ENCODE peak calls at places on chromosomes 16 and 17, in four cellular contexts. H is MM.1S, N is GM23248, J is HCT116. S is an unnamed sample.

GRCh38 chr17:78359216-78359935 is 501 bp downstream of the SOCS3 start:
- DNase-seq in H (no peak), N (peak; percentile 64), J (no peak), S (no peak)

GRCh38 chr17:27532269-27533067 is 76.2 kb downstream of the KSR1 start:
- DNase-seq in J (no peak), N (no peak), H (no peak), S (peak; percentile 78)

GRCh38 chr17:74770498-74771318 is 5.4 kb downstream of the NAT9 start:
- DNase-seq in H (peak; percentile 71), N (peak; percentile 58), J (peak; percentile 41), S (peak; percentile 87)

GRCh38 chr17:7191571-7192270 is 12.6 kb upstream of the ASGR1 start:
- DNase-seq in J (no peak), N (peak; percentile 62), H (peak; percentile 22), S (peak; percentile 66)

GRCh38 chr16:12503201-12503600 is 300.5 kb downstream of the CPPED1 start:
- DNase-seq in H (no peak), N (no peak), J (no peak), S (no peak)

GRCh38 chr16:58500329-58501241 is 642 bp downstream of the NDRG4 start:
- DNase-seq in H (no peak), J (no peak), N (peak; percentile 20), S (peak; percentile 26)

GRCh38 chr17:50144845-50145531 is 5.5 kb downstream of the PPP1R9B start:
- DNase-seq in H (no peak), N (no peak), J (no peak), S (no peak)

GRCh38 chr17:45156242-45156641 is 5.4 kb upstream of the HEXIM2 start:
- DNase-seq in J (no peak), N (no peak), H (no peak), S (no peak)

GRCh38 chr17:34758316-34758715 is 178.9 kb downstream of the TMEM132E start:
- DNase-seq in N (no peak), H (no peak), J (no peak), S (no peak)

GRCh38 chr17:49497147-49498036 is 2.3 kb downstream of the NGFR start:
- DNase-seq in H (no peak), J (no peak), N (peak; percentile 56), S (peak; percentile 54)

GRCh38 chr17:82231562-82232321 is 2.9 kb downstream of the SLC16A3 start:
- DNase-seq in H (no peak), J (no peak), N (peak; percentile 77), S (peak; percentile 88)

GRCh38 chr17:14125518-14126125 is 56.3 kb downstream of the COX10 start:
- DNase-seq in H (no peak), J (no peak), N (no peak), S (no peak)

GRCh38 chr17:6525111-6525510 is 31.2 kb downstream of the PITPNM3 start:
- DNase-seq in N (no peak), H (no peak), J (no peak), S (no peak)

GRCh38 chr16:85168732-85169256 is 56.5 kb upstream of the CIBAR2 start:
- DNase-seq in N (peak; percentile 83), J (no peak), H (no peak), S (peak; percentile 72)

GRCh38 chr17:75124041-75124818 is 7.3 kb downstream of the NT5C start:
- DNase-seq in N (peak; percentile 18), J (peak; percentile 99), H (no peak), S (peak; percentile 91)

GRCh38 chr16:12904041-12904671 is 2.8 kb downstream of the SHISA9 start:
- DNase-seq in N (no peak), J (no peak), H (no peak), S (no peak)

GRCh38 chr17:45096141-45096540 is 35.0 kb downstream of the NMT1 start:
- DNase-seq in H (no peak), J (peak; percentile 13), N (peak; percentile 64), S (peak; percentile 40)

GRCh38 chr17:27819171-27819544 is 18.8 kb upstream of the NOS2 start:
- DNase-seq in H (no peak), N (no peak), J (no peak), S (no peak)

GRCh38 chr16:53372942-53373871 is 61.1 kb upstream of the RBL2 start:
- DNase-seq in J (peak; percentile 35), N (no peak), H (peak; percentile 79), S (no peak)

GRCh38 chr16:228151-228855 is 946 bp downstream of the LUC7L start:
- DNase-seq in H (peak; percentile 41), J (no peak), N (peak; percentile 54), S (peak; percentile 34)

GRCh38 chr17:48555616-48556533 is 11.0 kb upstream of the HOXB2 start:
- DNase-seq in J (no peak), H (no peak), N (peak; percentile 52), S (no peak)

GRCh38 chr17:7573324-7574080 is 5.9 kb upstream of the CD68 start:
- DNase-seq in H (peak; percentile 87), J (no peak), N (peak; percentile 95), S (peak; percentile 94)

GRCh38 chr17:60851181-60851580 is 173.5 kb downstream of the BCAS3 start:
- DNase-seq in J (no peak), H (peak; percentile 22), N (no peak), S (no peak)

GRCh38 chr17:78725448-78726021 is 56.5 kb downstream of the CYTH1 start:
- DNase-seq in N (no peak), J (no peak), H (peak; percentile 83), S (no peak)

GRCh38 chr17:27669850-27670249 is 38.9 kb downstream of the LGALS9 start:
- DNase-seq in N (no peak), J (no peak), H (no peak), S (no peak)

GRCh38 chr16:4316103-4316731 is 350 bp downstream of the GLIS2 start:
- DNase-seq in H (no peak), J (no peak), N (peak; percentile 73), S (peak; percentile 69)
- TF ChIP-seq EZH2phosphoT487 in H (no peak), J (no peak), N (no peak), S (no peak)

GRCh38 chr17:58491510-58492045 is 3.4 kb upstream of the HSF5 start:
- DNase-seq in J (no peak), H (no peak), N (no peak), S (no peak)
- H3K36me3 ChIP-seq in J (peaks cover 46% of the 10 kb centered on the region), H (peaks cover 8% of the 10 kb centered on the region), N (peaks cover 29% of the 10 kb centered on the region), S (no peaks in the 10 kb centered on the region)

DNA sequence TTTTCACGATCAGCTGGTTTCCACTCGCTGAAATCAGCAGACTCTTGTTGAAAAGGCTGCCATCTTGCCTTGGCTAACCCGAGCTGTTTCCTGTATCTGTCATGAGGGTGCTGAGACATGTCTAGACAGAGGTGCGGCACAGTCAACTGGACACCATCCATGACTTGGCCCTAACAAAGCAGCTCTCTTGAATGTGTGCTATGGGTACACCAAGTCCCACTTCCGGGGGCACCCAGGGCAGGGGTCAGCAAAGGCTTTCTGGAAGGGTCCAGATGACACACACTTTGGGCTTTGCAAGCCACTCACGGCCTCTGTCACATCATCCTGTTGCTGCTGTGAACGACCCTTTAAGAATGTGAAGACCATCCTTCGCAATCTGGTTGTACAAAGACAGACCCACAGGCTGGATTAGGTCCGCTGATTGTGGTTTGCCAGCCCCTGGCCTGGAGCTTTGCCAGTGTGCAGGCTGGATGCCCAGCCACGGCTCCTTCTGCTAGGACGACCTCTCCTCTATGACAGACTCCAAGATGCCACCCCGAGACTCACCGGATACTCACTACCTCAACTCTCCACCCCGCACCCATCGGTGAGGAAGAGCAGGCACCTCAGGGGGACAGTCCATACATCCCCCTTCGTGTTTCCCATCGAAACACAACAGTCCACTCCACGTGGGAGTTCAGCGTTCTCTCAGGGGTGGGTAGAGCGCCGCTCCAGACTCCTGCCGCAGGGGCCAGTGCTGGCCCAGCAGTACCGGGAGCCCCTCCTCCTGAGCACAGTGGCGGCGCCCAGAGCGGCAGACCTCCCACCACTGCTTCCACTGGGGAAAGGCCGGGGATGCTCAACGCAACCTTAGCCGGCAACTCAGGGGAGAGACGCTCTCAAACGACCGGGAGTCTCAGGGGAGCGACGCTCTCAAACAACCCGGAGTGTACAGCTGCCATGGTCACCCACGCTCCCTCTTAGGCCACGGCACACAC is 123.5 kb downstream of the ANKRD11 start:
- DNase-seq in J (no peak), N (no peak), H (no peak), S (no peak)
- H3K4me2 ChIP-seq in J (no peak overlapping the region), N (no peak overlapping the region), H (no peak overlapping the region), S (no peak overlapping the region)

GRCh38 chr16:3088450-3088849 is 10.6 kb downstream of the ZSCAN10 start:
- DNase-seq in J (no peak), N (no peak), H (no peak), S (no peak)
- TF ChIP-seq EZH2phosphoT487 in J (no peak), N (no peak), H (no peak), S (no peak)

GRCh38 chr17:67737145-67737544 is 19.4 kb downstream of the NOL11 start:
- DNase-seq in N (no peak), H (no peak), J (no peak), S (no peak)
- H3K36me3 ChIP-seq in N (peaks cover 65% of the 10 kb centered on the region), H (peaks cover 9% of the 10 kb centered on the region), J (peaks cover 73% of the 10 kb centered on the region), S (peaks cover 2% of the 10 kb centered on the region)

DNA sequence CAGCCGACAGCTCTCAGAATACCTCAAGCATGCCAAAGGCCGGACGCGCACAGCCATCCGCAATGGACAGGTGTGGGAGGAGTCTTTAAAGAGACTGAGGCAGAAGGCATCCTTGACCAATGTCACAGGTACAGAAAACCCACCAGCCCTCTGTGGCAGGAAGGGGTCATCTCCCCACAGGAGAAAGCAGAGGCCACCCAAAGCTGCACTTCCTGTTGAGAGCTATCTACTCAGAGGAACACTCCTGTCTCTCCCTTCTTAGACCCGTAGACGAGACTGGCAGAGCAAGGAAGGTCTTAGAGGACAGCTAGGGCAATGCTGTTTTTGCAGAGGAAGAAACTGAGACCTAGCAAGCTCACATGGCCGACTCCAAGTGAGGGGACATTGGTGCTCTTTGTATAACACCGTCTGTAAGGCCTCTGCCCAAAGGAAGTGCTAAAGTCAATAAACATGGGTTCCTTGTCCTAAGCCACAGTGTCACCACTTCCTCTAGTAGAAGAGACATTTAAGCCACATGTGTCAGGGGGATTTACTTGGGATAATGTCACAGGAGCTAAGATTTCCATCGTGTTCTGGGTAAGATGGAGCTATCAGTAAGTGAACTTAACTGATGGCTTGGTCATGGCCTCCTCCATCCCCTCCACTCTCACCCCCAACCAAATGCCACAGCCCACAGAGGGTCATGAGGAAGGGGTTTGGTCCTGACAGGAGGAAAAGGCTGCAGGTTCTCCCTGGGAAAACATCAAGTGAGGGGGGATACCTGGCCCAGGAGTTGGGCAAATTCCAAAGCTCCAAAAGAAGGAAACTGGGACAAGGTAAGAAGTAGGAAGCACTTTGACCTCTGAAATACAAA is 9.4 kb downstream of the LPO start:
- DNase-seq in N (no peak), J (no peak), H (no peak), S (no peak)
- H3K4me2 ChIP-seq in N (no peak overlapping the region), J (no peak overlapping the region), H (no peak overlapping the region), S (no peak overlapping the region)

GRCh38 chr16:88353691-88354090 is 29.1 kb upstream of the ZNF469 start:
- DNase-seq in H (no peak), J (no peak), N (no peak), S (no peak)
- TF ChIP-seq EZH2phosphoT487 in H (no peak), J (no peak), N (no peak), S (no peak)

DNA sequence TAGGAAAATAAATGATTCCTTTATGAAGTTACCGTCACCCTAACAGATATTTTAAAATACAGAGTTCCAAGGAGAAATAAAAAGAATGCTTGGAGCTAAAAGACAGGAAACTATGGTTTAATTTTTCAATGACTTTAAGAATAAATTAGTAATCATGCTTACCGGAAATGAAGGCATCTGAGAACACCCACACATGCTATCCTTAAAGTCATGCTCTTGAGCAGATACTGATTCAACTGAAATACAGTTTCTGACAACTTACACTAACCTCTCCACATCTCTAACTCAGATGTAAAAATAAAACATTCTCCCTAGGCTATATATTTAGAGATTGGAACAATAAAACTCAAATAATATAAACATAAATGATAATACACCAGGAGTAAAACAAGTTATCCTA is 7.8 kb downstream of the PSMD12 start:
- DNase-seq in H (no peak), N (peak; percentile 63), J (no peak), S (no peak)
- H3K36me3 ChIP-seq in H (peaks cover 7% of the 10 kb centered on the region), N (peaks cover 39% of the 10 kb centered on the region), J (peaks cover 68% of the 10 kb centered on the region), S (peaks cover 4% of the 10 kb centered on the region)

GRCh38 chr16:4306439-4307214 is 9.2 kb upstream of the GLIS2 start:
- DNase-seq in J (no peak), N (no peak), H (peak; percentile 76), S (peak; percentile 28)
- H3K4me2 ChIP-seq in J (peak overlapping the region; percentile 78), N (peak overlapping the region; percentile 62), H (peak overlapping the region; percentile 93), S (peak overlapping the region; percentile 80)